ENCODE peak calls at places on chromosomes 2 and 18, in seven cellular contexts. One of them, this sample, is unnamed.

GRCh38 chr2:223993634-223994232 is 36.5 kb downstream of the MRPL44 start:
- DNase-seq in MCF 10A: peak; percentile 81
- DNase-seq in HepG2: peak; percentile 77
- DNase-seq in AG04450: peak; percentile 53
- DNase-seq in AG09319: peak; percentile 59
- DNase-seq in neural crest cell: peak; percentile 60
- DNase-seq in dorsolateral prefrontal cortex: peak; percentile 80
- DNase-seq in this sample: peak; percentile 58

GRCh38 chr2:49251766-49252165 is 97.5 kb upstream of the FSHR start:
- DNase-seq in MCF 10A: peak; percentile 40
- DNase-seq in HepG2: no peak
- DNase-seq in AG04450: peak; percentile 41
- DNase-seq in AG09319: no peak
- DNase-seq in neural crest cell: no peak
- DNase-seq in dorsolateral prefrontal cortex: no peak
- DNase-seq in this sample: no peak

GRCh38 chr2:108612153-108612513 is 77.9 kb downstream of the LIMS1 start:
- DNase-seq in MCF 10A: peak; percentile 59
- DNase-seq in HepG2: no peak
- DNase-seq in AG04450: peak; percentile 52
- DNase-seq in AG09319: no peak
- DNase-seq in neural crest cell: no peak
- DNase-seq in dorsolateral prefrontal cortex: no peak
- DNase-seq in this sample: no peak

GRCh38 chr2:104850322-104851184 is 3.4 kb upstream of the POU3F3 start:
- DNase-seq in MCF 10A: no peak
- DNase-seq in HepG2: no peak
- DNase-seq in AG04450: no peak
- DNase-seq in AG09319: no peak
- DNase-seq in neural crest cell: no peak
- DNase-seq in dorsolateral prefrontal cortex: no peak
- DNase-seq in this sample: no peak

GRCh38 chr18:48330016-48330991 is 78.9 kb downstream of the ZBTB7C start:
- DNase-seq in MCF 10A: peak; percentile 88
- DNase-seq in HepG2: no peak
- DNase-seq in AG04450: no peak
- DNase-seq in AG09319: peak; percentile 24
- DNase-seq in neural crest cell: no peak
- DNase-seq in dorsolateral prefrontal cortex: no peak
- DNase-seq in this sample: no peak

GRCh38 chr2:217622205-217622621 is 380.6 kb downstream of the TNS1 start:
- DNase-seq in MCF 10A: no peak
- DNase-seq in HepG2: peak; percentile 85
- DNase-seq in AG04450: peak; percentile 92
- DNase-seq in AG09319: peak; percentile 42
- DNase-seq in neural crest cell: no peak
- DNase-seq in dorsolateral prefrontal cortex: peak; percentile 19
- DNase-seq in this sample: no peak

GRCh38 chr18:63298393-63299015 is 21.1 kb downstream of the BCL2 start:
- DNase-seq in MCF 10A: no peak
- DNase-seq in HepG2: no peak
- DNase-seq in AG04450: no peak
- DNase-seq in AG09319: no peak
- DNase-seq in neural crest cell: no peak
- DNase-seq in dorsolateral prefrontal cortex: no peak
- DNase-seq in this sample: no peak

GRCh38 chr2:104857262-104858221 is 3.6 kb downstream of the POU3F3 start:
- DNase-seq in MCF 10A: no peak
- DNase-seq in HepG2: no peak
- DNase-seq in AG04450: no peak
- DNase-seq in AG09319: no peak
- DNase-seq in neural crest cell: no peak
- DNase-seq in dorsolateral prefrontal cortex: no peak
- DNase-seq in this sample: no peak

GRCh38 chr18:6362559-6363129 is 52.1 kb downstream of the L3MBTL4 start:
- DNase-seq in MCF 10A: no peak
- DNase-seq in HepG2: no peak
- DNase-seq in AG04450: no peak
- DNase-seq in AG09319: no peak
- DNase-seq in neural crest cell: no peak
- DNase-seq in dorsolateral prefrontal cortex: no peak
- DNase-seq in this sample: no peak

GRCh38 chr2:119402645-119403560 is 28.8 kb upstream of the TMEM37 start:
- DNase-seq in MCF 10A: peak; percentile 30
- DNase-seq in HepG2: no peak
- DNase-seq in AG04450: no peak
- DNase-seq in AG09319: no peak
- DNase-seq in neural crest cell: no peak
- DNase-seq in dorsolateral prefrontal cortex: no peak
- DNase-seq in this sample: no peak

GRCh38 chr2:8737571-8738175 is 55.8 kb downstream of the ID2 start:
- DNase-seq in MCF 10A: no peak
- DNase-seq in HepG2: no peak
- DNase-seq in AG04450: no peak
- DNase-seq in AG09319: no peak
- DNase-seq in neural crest cell: no peak
- DNase-seq in dorsolateral prefrontal cortex: no peak
- DNase-seq in this sample: no peak

GRCh38 chr2:55133467-55134315 is 83.4 kb upstream of the RTN4 start:
- DNase-seq in MCF 10A: peak; percentile 37
- DNase-seq in HepG2: peak; percentile 81
- DNase-seq in AG04450: peak; percentile 89
- DNase-seq in AG09319: peak; percentile 88
- DNase-seq in neural crest cell: no peak
- DNase-seq in dorsolateral prefrontal cortex: peak; percentile 76
- DNase-seq in this sample: peak; percentile 69

GRCh38 chr2:136332436-136333095 is 214.6 kb upstream of the CXCR4 start:
- DNase-seq in MCF 10A: no peak
- DNase-seq in HepG2: no peak
- DNase-seq in AG04450: no peak
- DNase-seq in AG09319: no peak
- DNase-seq in neural crest cell: no peak
- DNase-seq in dorsolateral prefrontal cortex: no peak
- DNase-seq in this sample: no peak

GRCh38 chr18:13003466-13003896 is 12.3 kb downstream of the CEP192 start:
- DNase-seq in MCF 10A: peak; percentile 67
- DNase-seq in HepG2: peak; percentile 47
- DNase-seq in AG04450: peak; percentile 29
- DNase-seq in AG09319: peak; percentile 44
- DNase-seq in neural crest cell: peak; percentile 24
- DNase-seq in dorsolateral prefrontal cortex: peak; percentile 34
- DNase-seq in this sample: peak; percentile 28

GRCh38 chr2:42971381-42971780 is 179.0 kb upstream of the HAAO start:
- DNase-seq in MCF 10A: no peak
- DNase-seq in HepG2: no peak
- DNase-seq in AG04450: no peak
- DNase-seq in AG09319: no peak
- DNase-seq in neural crest cell: no peak
- DNase-seq in dorsolateral prefrontal cortex: no peak
- DNase-seq in this sample: peak; percentile 14

GRCh38 chr18:44945847-44946490 is 265.3 kb downstream of the SETBP1 start:
- DNase-seq in MCF 10A: no peak
- DNase-seq in HepG2: no peak
- DNase-seq in AG04450: no peak
- DNase-seq in AG09319: no peak
- DNase-seq in neural crest cell: peak; percentile 12
- DNase-seq in dorsolateral prefrontal cortex: no peak
- DNase-seq in this sample: no peak

GRCh38 chr2:3288455-3289163 is 89.0 kb downstream of the EIPR1 start:
- DNase-seq in MCF 10A: no peak
- DNase-seq in HepG2: no peak
- DNase-seq in AG04450: no peak
- DNase-seq in AG09319: no peak
- DNase-seq in neural crest cell: no peak
- DNase-seq in dorsolateral prefrontal cortex: no peak
- DNase-seq in this sample: no peak

GRCh38 chr2:9703701-9704221 is 73.0 kb upstream of the YWHAQ start:
- DNase-seq in MCF 10A: peak; percentile 91
- DNase-seq in HepG2: peak; percentile 83
- DNase-seq in AG04450: peak; percentile 62
- DNase-seq in AG09319: no peak
- DNase-seq in neural crest cell: no peak
- DNase-seq in dorsolateral prefrontal cortex: no peak
- DNase-seq in this sample: no peak

GRCh38 chr2:9288233-9288632 is 81.6 kb downstream of the ASAP2 start:
- DNase-seq in MCF 10A: peak; percentile 60
- DNase-seq in HepG2: no peak
- DNase-seq in AG04450: peak; percentile 67
- DNase-seq in AG09319: peak; percentile 36
- DNase-seq in neural crest cell: no peak
- DNase-seq in dorsolateral prefrontal cortex: no peak
- DNase-seq in this sample: no peak

GRCh38 chr2:203328735-203329549 is 748 bp downstream of the ABI2 start:
- DNase-seq in MCF 10A: peak; percentile 51
- DNase-seq in HepG2: peak; percentile 20
- DNase-seq in AG04450: no peak
- DNase-seq in AG09319: no peak
- DNase-seq in neural crest cell: peak; percentile 32
- DNase-seq in dorsolateral prefrontal cortex: peak; percentile 20
- DNase-seq in this sample: peak; percentile 63

GRCh38 chr18:9475643-9476580 is 599 bp downstream of the RALBP1 start:
- DNase-seq in MCF 10A: peak; percentile 37
- DNase-seq in HepG2: no peak
- DNase-seq in AG04450: no peak
- DNase-seq in AG09319: no peak
- DNase-seq in neural crest cell: no peak
- DNase-seq in dorsolateral prefrontal cortex: no peak
- DNase-seq in this sample: no peak

GRCh38 chr2:68762665-68763064 is 28.1 kb downstream of the ARHGAP25 start:
- DNase-seq in MCF 10A: no peak
- DNase-seq in HepG2: no peak
- DNase-seq in AG04450: no peak
- DNase-seq in AG09319: no peak
- DNase-seq in neural crest cell: no peak
- DNase-seq in dorsolateral prefrontal cortex: no peak
- DNase-seq in this sample: peak; percentile 42

GRCh38 chr2:122100371-122101150 is 345.1 kb downstream of the TSN start:
- DNase-seq in MCF 10A: no peak
- DNase-seq in HepG2: no peak
- DNase-seq in AG04450: no peak
- DNase-seq in AG09319: no peak
- DNase-seq in neural crest cell: no peak
- DNase-seq in dorsolateral prefrontal cortex: no peak
- DNase-seq in this sample: no peak

GRCh38 chr18:75172299-75173124 is 36.4 kb downstream of the PTGR3 start:
- DNase-seq in MCF 10A: no peak
- DNase-seq in HepG2: no peak
- DNase-seq in AG04450: no peak
- DNase-seq in AG09319: no peak
- DNase-seq in neural crest cell: no peak
- DNase-seq in dorsolateral prefrontal cortex: no peak
- DNase-seq in this sample: no peak

DNA sequence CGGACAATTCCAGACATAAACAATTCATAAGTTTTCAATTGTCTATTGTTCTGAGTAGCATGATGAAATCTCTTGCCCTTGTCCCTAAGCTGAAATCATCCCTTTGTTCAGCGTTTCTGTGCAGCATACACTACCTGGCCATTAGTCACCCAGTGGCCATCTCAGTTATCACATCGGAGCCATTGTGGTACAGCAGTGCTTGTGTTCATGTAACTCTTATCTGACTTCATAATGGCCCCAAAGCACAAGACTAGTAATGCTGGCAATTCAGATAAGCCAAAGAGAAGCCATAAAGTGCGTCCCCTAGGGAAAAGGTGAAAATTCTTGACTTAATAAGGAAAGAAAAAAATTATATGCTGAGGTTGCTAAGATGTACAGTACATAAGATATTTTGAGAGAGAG is 127.2 kb downstream of the FHOD3 start:
- DNase-seq in MCF 10A: no peak
- DNase-seq in HepG2: peak; percentile 6
- DNase-seq in AG04450: no peak
- DNase-seq in AG09319: no peak
- DNase-seq in neural crest cell: no peak
- DNase-seq in dorsolateral prefrontal cortex: no peak
- DNase-seq in this sample: no peak
- TF ChIP-seq CTCF in MCF 10A: peak; percentile 5
- TF ChIP-seq CTCF in HepG2: no peak
- TF ChIP-seq CTCF in AG04450: no peak
- TF ChIP-seq CTCF in AG09319: no peak
- TF ChIP-seq CTCF in neural crest cell: peak; percentile 32
- TF ChIP-seq CTCF in dorsolateral prefrontal cortex: no peak
- TF ChIP-seq CTCF in this sample: no peak

GRCh38 chr2:129191530-129191929 is 787.9 kb upstream of the RAB6C start:
- DNase-seq in MCF 10A: peak; percentile 33
- DNase-seq in HepG2: no peak
- DNase-seq in AG04450: no peak
- DNase-seq in AG09319: no peak
- DNase-seq in neural crest cell: no peak
- DNase-seq in dorsolateral prefrontal cortex: no peak
- DNase-seq in this sample: no peak
- TF ChIP-seq CTCF in MCF 10A: no peak
- TF ChIP-seq CTCF in HepG2: no peak
- TF ChIP-seq CTCF in AG04450: no peak
- TF ChIP-seq CTCF in AG09319: no peak
- TF ChIP-seq CTCF in neural crest cell: no peak
- TF ChIP-seq CTCF in dorsolateral prefrontal cortex: no peak
- TF ChIP-seq CTCF in this sample: no peak

DNA sequence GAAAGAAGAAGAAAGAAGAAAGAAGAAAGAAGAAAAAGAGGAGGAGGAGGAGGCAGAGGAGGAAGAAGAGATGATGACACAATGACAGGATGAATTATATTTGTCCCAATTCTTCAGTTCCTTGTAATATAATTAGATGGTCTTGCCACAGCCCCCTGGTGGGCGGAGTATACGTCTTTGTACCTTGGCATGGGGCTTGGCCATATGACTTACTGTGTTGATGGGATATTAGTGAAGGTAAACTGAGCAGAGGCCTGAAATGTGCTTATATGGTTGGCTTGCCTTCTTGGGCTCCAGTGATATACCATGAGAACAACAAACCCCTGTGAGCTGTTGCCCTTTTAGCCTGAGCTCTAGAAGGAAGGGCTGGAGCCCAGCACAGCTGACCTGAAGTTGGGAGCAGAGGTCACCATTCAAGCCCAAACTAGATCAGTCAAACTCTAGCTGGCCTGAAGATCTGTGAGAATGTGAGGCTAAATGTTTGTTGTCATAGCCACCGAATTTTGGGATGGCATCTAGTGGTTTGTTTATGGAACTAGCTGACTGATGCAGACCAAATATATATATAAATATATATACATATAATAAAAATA is 75.2 kb upstream of the CD302 start:
- DNase-seq in MCF 10A: no peak
- DNase-seq in HepG2: no peak
- DNase-seq in AG04450: no peak
- DNase-seq in AG09319: no peak
- DNase-seq in neural crest cell: peak; percentile 9
- DNase-seq in dorsolateral prefrontal cortex: no peak
- DNase-seq in this sample: peak; percentile 22
- TF ChIP-seq CTCF in MCF 10A: no peak
- TF ChIP-seq CTCF in HepG2: no peak
- TF ChIP-seq CTCF in AG04450: no peak
- TF ChIP-seq CTCF in AG09319: no peak
- TF ChIP-seq CTCF in neural crest cell: no peak
- TF ChIP-seq CTCF in dorsolateral prefrontal cortex: no peak
- TF ChIP-seq CTCF in this sample: no peak

DNA sequence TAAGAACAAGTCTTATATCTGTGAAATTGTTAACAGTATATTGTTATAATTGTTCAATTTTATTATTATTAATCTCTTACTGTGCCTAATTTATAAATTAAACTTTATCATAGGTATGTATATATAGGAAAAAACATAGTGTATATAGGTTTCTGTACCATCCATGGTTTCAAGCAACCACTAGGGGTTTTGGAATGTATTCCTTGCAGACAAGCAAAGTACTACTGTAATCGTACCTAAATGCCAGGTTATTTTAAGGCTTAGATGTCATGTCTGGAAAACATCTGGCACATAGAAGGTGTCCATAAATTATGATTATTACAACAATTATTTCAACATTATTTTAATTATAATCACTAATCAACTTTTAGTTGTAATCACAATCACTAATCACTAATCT is 8.4 kb downstream of the ITSN2 start:
- DNase-seq in MCF 10A: no peak
- DNase-seq in HepG2: no peak
- DNase-seq in AG04450: no peak
- DNase-seq in AG09319: no peak
- DNase-seq in neural crest cell: no peak
- DNase-seq in dorsolateral prefrontal cortex: no peak
- DNase-seq in this sample: no peak
- TF ChIP-seq CTCF in MCF 10A: no peak
- TF ChIP-seq CTCF in HepG2: no peak
- TF ChIP-seq CTCF in AG04450: peak; percentile 27
- TF ChIP-seq CTCF in AG09319: no peak
- TF ChIP-seq CTCF in neural crest cell: peak; percentile 53
- TF ChIP-seq CTCF in dorsolateral prefrontal cortex: no peak
- TF ChIP-seq CTCF in this sample: no peak

This sample was measured in ovary.